ENCODE peak calls at places on chromosomes 12 and 14, in seven cellular contexts. E is PC-9, M is dorsolateral prefrontal cortex, Z is epithelial cell of esophagus, D is epithelial cell of proximal tubule, W is AG04450, Y is right lobe of liver. F is an unnamed sample.

GRCh38 chr12:112368856-112369255 is 13.4 kb downstream of the HECTD4 start:
- DNase-seq in Z (no peak), Y (no peak), M (no peak), E (no peak), D (no peak), W (no peak), F (no peak)

GRCh38 chr14:95440951-95441350 is 75.5 kb downstream of the SYNE3 start:
- DNase-seq in Y (no peak), M (no peak), W (no peak), E (no peak), D (no peak), Z (no peak), F (peak)

GRCh38 chr12:28149279-28149678 is 41.0 kb upstream of the CCDC91 start:
- DNase-seq in Z (no peak), W (no peak), M (no peak), Y (no peak), D (no peak), E (no peak), F (no peak)

GRCh38 chr14:41403360-41403759 is 203.3 kb upstream of the LRFN5 start:
- DNase-seq in D (no peak), E (no peak), Z (no peak), M (no peak), W (no peak), Y (no peak), F (no peak)

GRCh38 chr14:105315211-105315721 is 718 bp downstream of the PACS2 start:
- DNase-seq in W (no peak), M (no peak), E (peak), D (no peak), Y (peak), Z (peak), F (no peak)

GRCh38 chr12:64990991-64991570 is 130.0 kb downstream of the WIF1 start:
- DNase-seq in D (no peak), Z (peak), Y (no peak), M (no peak), E (no peak), W (no peak), F (no peak)

GRCh38 chr14:35632276-35633071 is 98.5 kb downstream of the INSM2 start:
- DNase-seq in D (no peak), M (no peak), E (no peak), W (peak), Y (no peak), Z (peak), F (peak)

GRCh38 chr12:1613860-1614259 is 15.2 kb upstream of the WNT5B start:
- DNase-seq in Y (no peak), Z (no peak), W (no peak), E (no peak), M (no peak), D (no peak), F (no peak)

GRCh38 chr12:120235369-120236123 is 30.0 kb downstream of the PXN start:
- DNase-seq in Z (no peak), M (no peak), Y (no peak), D (no peak), W (no peak), E (no peak), F (no peak)

GRCh38 chr12:105805730-105806390 is 332.9 kb downstream of the NUAK1 start:
- DNase-seq in M (no peak), Y (no peak), Z (peak), E (no peak), D (no peak), W (no peak), F (no peak)

GRCh38 chr12:62834406-62834805 is 100.5 kb downstream of the PPM1H start:
- DNase-seq in D (no peak), Y (no peak), W (no peak), E (no peak), Z (no peak), M (no peak), F (no peak)

GRCh38 chr12:72471806-72472205 is 199.6 kb downstream of the TRHDE start:
- DNase-seq in Z (no peak), W (no peak), M (no peak), E (no peak), D (no peak), Y (no peak), F (no peak)

GRCh38 chr12:15186593-15186992 is 34.6 kb downstream of the RERG start:
- DNase-seq in W (no peak), D (no peak), Z (no peak), E (no peak), M (no peak), Y (no peak), F (no peak)

GRCh38 chr12:92961949-92962348 is 32.9 kb upstream of the EEA1 start:
- DNase-seq in W (no peak), D (no peak), E (no peak), Z (no peak), M (no peak), Y (no peak), F (no peak)

GRCh38 chr12:42932937-42933336 is 343.4 kb upstream of the PRICKLE1 start:
- DNase-seq in W (no peak), Y (no peak), Z (no peak), D (no peak), M (no peak), E (no peak), F (no peak)

GRCh38 chr14:38524636-38525403 is 268.9 kb upstream of the CLEC14A start:
- DNase-seq in E (no peak), Z (no peak), Y (no peak), W (no peak), D (no peak), M (no peak), F (no peak)

GRCh38 chr12:114827460-114827859 is 143.5 kb upstream of the TBX3 start:
- DNase-seq in M (no peak), Z (no peak), E (no peak), Y (no peak), D (no peak), W (no peak), F (no peak)

GRCh38 chr12:79451988-79452387 is 238.8 kb downstream of the PAWR start:
- DNase-seq in Z (peak), D (peak), Y (no peak), W (peak), E (peak), M (no peak), F (peak)

GRCh38 chr12:90322006-90322405 is 613.4 kb upstream of the ATP2B1 start:
- DNase-seq in M (no peak), E (no peak), D (no peak), W (no peak), Y (no peak), Z (no peak), F (no peak)

GRCh38 chr12:87201598-87201997 is 827.6 kb downstream of the C12orf50 start:
- DNase-seq in Z (no peak), D (no peak), M (no peak), Y (no peak), W (no peak), E (no peak), F (no peak)

GRCh38 chr12:90390947-90391346 is 564.0 kb downstream of the CCER1 start:
- DNase-seq in W (no peak), D (no peak), Z (peak), M (no peak), Y (no peak), E (no peak), F (no peak)

GRCh38 chr12:121114806-121115205 is 17.9 kb upstream of the P2RX7 start:
- DNase-seq in M (no peak), Y (no peak), E (no peak), W (no peak), Z (peak), D (no peak), F (no peak)

GRCh38 chr12:12466157-12466556 is 96.5 kb downstream of the DUSP16 start:
- DNase-seq in M (no peak), E (no peak), Y (no peak), D (no peak), W (no peak), Z (no peak), F (no peak)

GRCh38 chr12:7188557-7189397 is 709 bp upstream of the PEX5 start:
- DNase-seq in Y (peak), E (peak), Z (peak), M (peak), W (peak), D (peak), F (peak)

DNA sequence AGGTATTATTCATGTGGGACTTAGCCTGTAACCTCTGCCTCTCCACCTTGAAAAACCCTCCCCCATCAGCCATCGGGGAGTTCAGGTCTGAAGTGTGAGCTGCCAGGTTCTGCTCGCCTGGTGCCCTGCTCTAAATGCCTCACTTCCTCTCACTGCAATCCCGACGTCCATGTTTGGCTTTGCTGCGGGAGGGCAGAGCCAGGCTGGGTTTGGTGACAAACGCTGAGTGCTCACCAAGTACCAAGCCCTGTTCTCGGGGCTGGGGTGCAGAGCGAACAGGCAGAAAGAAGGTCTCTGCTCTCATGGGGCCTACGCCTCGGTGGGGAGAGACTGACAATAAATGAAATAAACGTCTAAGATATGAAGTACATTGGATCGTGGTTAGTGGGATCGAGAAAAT is 2.1 kb upstream of the ADGRD1 start:
- DNase-seq in D (no peak), W (no peak), Y (no peak), M (no peak), Z (no peak), E (no peak), F (no peak)
- TF ChIP-seq CTCF in D (no peak), W (no peak), Y (no peak), M (no peak), Z (no peak), E (no peak), F (no peak)

GRCh38 chr12:100404769-100405407 is 48.0 kb downstream of the SLC17A8 start:
- DNase-seq in E (peak), Y (no peak), M (no peak), D (no peak), Z (peak), W (no peak), F (no peak)
- TF ChIP-seq CTCF in E (peak), Y (no peak), M (peak), D (peak), Z (peak), W (peak), F (peak)

GRCh38 chr12:26030371-26030770 is 71.9 kb downstream of the RASSF8 start:
- DNase-seq in W (no peak), M (no peak), Z (no peak), Y (no peak), D (no peak), E (no peak), F (no peak)

GRCh38 chr12:26029741-26030033 is 71.2 kb downstream of the RASSF8 start:
- DNase-seq in Y (no peak), W (no peak), D (no peak), M (no peak), Z (no peak), E (no peak), F (no peak)

GRCh38 chr12:26027401-26027800 is 68.9 kb downstream of the RASSF8 start:
- DNase-seq in E (no peak), Z (peak), D (peak), Y (no peak), W (no peak), M (no peak), F (no peak)

GRCh38 chr12:26031318-26031717 is 72.8 kb downstream of the RASSF8 start:
- DNase-seq in Y (no peak), E (no peak), W (no peak), Z (no peak), D (no peak), M (no peak), F (no peak)

GRCh38 chr12:26028953-26029740 is 70.7 kb downstream of the RASSF8 start:
- DNase-seq in M (no peak), W (peak), Z (peak), Y (no peak), E (peak), D (no peak), F (peak)
- TF ChIP-seq CTCF in M (peak), W (peak), Z (peak), Y (peak), E (peak), D (peak), F (peak)

GRCh38 chr12:109302358-109302757 is 6.7 kb downstream of the FOXN4 start:
- DNase-seq in E (no peak), Z (no peak), Y (no peak), W (no peak), D (no peak), M (no peak), F (no peak)
- TF ChIP-seq CTCF in E (peak), Z (peak), Y (peak), W (no peak), D (peak), M (no peak), F (peak)

GRCh38 chr14:73729015-73729330 is 14.8 kb upstream of the PNMA1 start:
- DNase-seq in D (no peak), Z (no peak), E (no peak), Y (no peak), M (no peak), W (no peak), F (no peak)
- TF ChIP-seq CTCF in D (no peak), Z (no peak), E (peak), Y (no peak), M (no peak), W (no peak), F (peak)

F was measured in HFFc6.